ENCODE peak calls at places on chromosomes 11 and 22, in four cellular contexts. Y is cardiac fibroblast; I is naive thymus-derived CD4-positive, alpha-beta T cell; N is choroid plexus epithelial cell. H is an unnamed sample.
A peak's percentile ranks its signal among the peaks of the same experiment; 100 is the strongest.

GRCh38 chr22:30843245-30843644 is 125.3 kb downstream of the MORC2 start:
- DNase-seq in Y (peak; percentile 51), I (no peak), N (no peak), H (no peak)

GRCh38 chr11:67504023-67504949 is 877 bp downstream of the PITPNM1 start:
- DNase-seq in Y (peak; percentile 22), I (no peak), N (peak; percentile 52), H (no peak)

GRCh38 chr11:71340076-71340606 is 87.8 kb upstream of the SHANK2 start:
- DNase-seq in Y (no peak), I (no peak), N (no peak), H (no peak)

GRCh38 chr11:62677160-62677559 is 1.7 kb downstream of the UBXN1 start:
- DNase-seq in Y (no peak), I (no peak), N (no peak), H (no peak)

GRCh38 chr11:5007561-5007960 is 12.9 kb downstream of the OR51L1 start:
- DNase-seq in Y (peak; percentile 17), I (no peak), N (peak; percentile 2), H (no peak)

GRCh38 chr22:27244328-27244727 is 557.2 kb downstream of the MN1 start:
- DNase-seq in Y (no peak), I (no peak), N (no peak), H (no peak)

GRCh38 chr11:19633276-19633675 is 79.4 kb upstream of the NAV2 start:
- DNase-seq in Y (no peak), I (no peak), N (peak; percentile 41), H (no peak)

GRCh38 chr11:65975771-65976170 is 14.2 kb downstream of the SART1 start:
- DNase-seq in Y (no peak), I (no peak), N (no peak), H (no peak)

GRCh38 chr11:84437129-84438123 is 1151.3 kb upstream of the CCDC90B start:
- DNase-seq in Y (no peak), I (no peak), N (no peak), H (no peak)

GRCh38 chr11:61747389-61748285 is 4.8 kb upstream of the MYRF start:
- DNase-seq in Y (peak; percentile 71), I (no peak), N (peak; percentile 79), H (peak; percentile 39)

GRCh38 chr11:111571829-111572501 is 30.3 kb upstream of the SIK2 start:
- DNase-seq in Y (no peak), I (no peak), N (peak; percentile 36), H (no peak)

GRCh38 chr11:41498726-41499125 is 39.3 kb upstream of the LRRC4C start:
- DNase-seq in Y (peak; percentile 47), I (no peak), N (peak; percentile 17), H (no peak)

GRCh38 chr11:70788247-70789022 is 390.1 kb downstream of the CTTN start:
- DNase-seq in Y (peak; percentile 83), I (no peak), N (peak; percentile 81), H (no peak)

GRCh38 chr11:96275807-96276594 is 67.0 kb downstream of the MAML2 start:
- DNase-seq in Y (no peak), I (no peak), N (peak; percentile 56), H (no peak)

GRCh38 chr11:102604875-102605274 is 20.3 kb downstream of the MMP20 start:
- DNase-seq in Y (no peak), I (no peak), N (no peak), H (no peak)

GRCh38 chr11:78525720-78526119 is 48.9 kb downstream of the NARS2 start:
- DNase-seq in Y (no peak), I (no peak), N (peak; percentile 8), H (no peak)

GRCh38 chr11:117273550-117274289 is 17.4 kb upstream of the BACE1-AS start:
- DNase-seq in Y (peak; percentile 94), I (no peak), N (peak; percentile 92), H (no peak)

GRCh38 chr11:74696932-74697687 is 34.1 kb downstream of the CHRDL2 start:
- DNase-seq in Y (peak; percentile 88), I (no peak), N (peak; percentile 95), H (no peak)

GRCh38 chr22:36010913-36011312 is 17.7 kb downstream of the RBFOX2 start:
- DNase-seq in Y (peak; percentile 87), I (no peak), N (peak; percentile 78), H (no peak)

GRCh38 chr11:128911239-128911638 is 20.1 kb downstream of the KCNJ5 start:
- DNase-seq in Y (no peak), I (no peak), N (no peak), H (no peak)

GRCh38 chr22:44330727-44331660 is 18.2 kb upstream of the SHISAL1 start:
- DNase-seq in Y (no peak), I (no peak), N (no peak), H (no peak)

GRCh38 chr11:106473089-106473722 is 395.7 kb downstream of the AASDHPPT start:
- DNase-seq in Y (peak; percentile 72), I (no peak), N (peak; percentile 44), H (no peak)

GRCh38 chr22:17518379-17518778 is 44.9 kb upstream of the SLC25A18 start:
- DNase-seq in Y (no peak), I (no peak), N (no peak), H (no peak)

GRCh38 chr22:20656902-20657836 is 116.7 kb upstream of the SERPIND1 start:
- DNase-seq in Y (peak; percentile 7), I (no peak), N (peak; percentile 5), H (no peak)

GRCh38 chr22:25350551-25350971 is 131.1 kb downstream of the CRYBB2 start:
- DNase-seq in Y (no peak), I (no peak), N (no peak), H (no peak)

GRCh38 chr11:45102810-45103621 is 43.4 kb upstream of the PRDM11 start:
- DNase-seq in Y (peak; percentile 91), I (peak; percentile 56), N (peak; percentile 90), H (peak; percentile 69)

GRCh38 chr11:132200303-132200936 is 830.0 kb downstream of the NTM start:
- DNase-seq in Y (no peak), I (no peak), N (no peak), H (no peak)

GRCh38 chr11:34600339-34601084 is 20.4 kb upstream of the EHF start:
- DNase-seq in Y (no peak), I (no peak), N (no peak), H (no peak)

GRCh38 chr11:2917842-2918490 is 11.3 kb downstream of the PHLDA2 start:
- DNase-seq in Y (no peak), I (no peak), N (no peak), H (no peak)

GRCh38 chr11:78147807-78148206 is 8.4 kb upstream of the ALG8 start:
- DNase-seq in Y (no peak), I (no peak), N (no peak), H (no peak)

GRCh38 chr11:125001073-125001764 is 47.2 kb downstream of the CCDC15 start:
- DNase-seq in Y (no peak), I (no peak), N (peak; percentile 36), H (no peak)

GRCh38 chr11:10461276-10461790 is 6.3 kb downstream of the AMPD3 start:
- DNase-seq in Y (no peak), I (no peak), N (no peak), H (no peak)

GRCh38 chr11:78190871-78191538 is 2.3 kb downstream of the USP35 start:
- DNase-seq in Y (no peak), I (no peak), N (no peak), H (no peak)

GRCh38 chr11:26677566-26677965 is 44.3 kb downstream of the SLC5A12 start:
- DNase-seq in Y (peak; percentile 43), I (no peak), N (no peak), H (no peak)

DNA sequence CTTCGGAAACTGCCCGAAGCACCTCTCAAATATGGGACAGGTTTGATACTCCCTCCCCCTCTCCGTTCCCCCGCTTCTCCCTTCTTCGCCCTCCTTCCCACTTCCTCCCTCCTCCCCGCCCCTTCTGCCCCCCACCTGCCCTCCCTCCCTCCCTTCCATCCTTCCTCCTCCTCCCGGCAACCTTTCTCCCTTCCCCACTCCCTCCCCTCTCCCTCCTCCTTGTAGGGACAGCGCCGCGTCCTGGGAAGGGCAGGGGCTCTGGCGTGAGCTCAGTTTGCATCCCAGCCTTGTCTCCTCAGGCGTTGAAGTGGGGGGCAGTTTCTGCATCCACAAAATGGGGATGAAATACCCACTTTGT is 6.1 kb upstream of the NFAM1 start:
- DNase-seq in Y (no peak), I (no peak), N (no peak), H (no peak)
- H3K4me3 ChIP-seq in Y (no peak overlapping the region), I (no peak overlapping the region), N (no peak overlapping the region), H (no peak overlapping the region)

GRCh38 chr11:119334173-119334930 is at the start of gene RNF26:
- DNase-seq in Y (peak; percentile 99), I (peak; percentile 95), N (peak; percentile 99), H (peak; percentile 98)

GRCh38 chr11:119336744-119337469 is 2.6 kb downstream of the RNF26 start:
- DNase-seq in Y (no peak), I (no peak), N (no peak), H (no peak)

GRCh38 chr11:119335091-119335654 is 846 bp downstream of the RNF26 start:
- DNase-seq in Y (no peak), I (no peak), N (no peak), H (no peak)

GRCh38 chr11:119337581-119338317 is 2.9 kb downstream of the C1QTNF5 start:
- DNase-seq in Y (peak; percentile 21), I (no peak), N (no peak), H (no peak)

DNA sequence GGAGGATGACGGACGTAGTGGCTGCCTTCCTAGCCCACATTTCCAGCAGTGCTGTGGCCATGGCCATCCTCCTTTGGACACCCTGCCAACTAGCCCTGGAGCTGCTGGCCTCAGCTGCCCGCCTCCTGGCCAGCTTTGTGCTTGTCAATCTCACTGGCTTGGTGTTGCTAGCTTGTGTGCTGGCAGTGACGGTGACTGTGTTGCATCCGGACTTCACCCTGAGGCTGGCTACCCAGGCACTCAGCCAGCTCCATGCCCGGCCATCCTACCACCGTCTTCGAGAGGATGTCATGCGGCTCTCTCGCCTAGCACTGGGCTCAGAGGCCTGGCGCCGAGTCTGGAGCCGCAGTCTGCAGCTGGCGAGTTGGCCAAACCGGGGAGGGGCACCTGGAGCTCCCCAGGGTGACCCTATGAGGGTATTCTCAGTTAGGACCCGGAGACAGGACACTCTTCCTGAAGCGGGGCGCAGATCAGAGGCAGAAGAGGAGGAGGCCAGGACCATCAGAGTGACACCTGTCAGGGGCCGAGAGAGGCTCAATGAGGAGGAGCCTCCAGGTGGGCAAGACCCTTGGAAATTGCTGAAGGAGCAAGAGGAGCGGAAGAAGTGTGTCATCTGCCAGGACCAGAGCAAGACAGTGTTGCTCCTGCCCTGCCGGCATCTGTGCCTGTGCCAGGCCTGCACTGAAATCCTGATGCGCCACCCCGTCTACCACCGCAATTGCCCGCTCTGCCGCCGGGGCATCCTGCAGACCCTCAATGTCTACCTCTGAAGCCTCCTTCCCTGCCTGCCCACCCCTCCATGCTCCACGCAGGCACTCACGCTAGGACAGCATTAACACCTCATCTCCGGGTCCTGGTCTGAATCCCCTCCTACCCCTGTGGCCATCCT is 1.6 kb downstream of the RNF26 start:
- DNase-seq in Y (no peak), I (no peak), N (no peak), H (no peak)
- H3K4me3 ChIP-seq in Y (peak overlapping the region; percentile 96), I (no peak overlapping the region), N (no peak overlapping the region), H (no peak overlapping the region)

DNA sequence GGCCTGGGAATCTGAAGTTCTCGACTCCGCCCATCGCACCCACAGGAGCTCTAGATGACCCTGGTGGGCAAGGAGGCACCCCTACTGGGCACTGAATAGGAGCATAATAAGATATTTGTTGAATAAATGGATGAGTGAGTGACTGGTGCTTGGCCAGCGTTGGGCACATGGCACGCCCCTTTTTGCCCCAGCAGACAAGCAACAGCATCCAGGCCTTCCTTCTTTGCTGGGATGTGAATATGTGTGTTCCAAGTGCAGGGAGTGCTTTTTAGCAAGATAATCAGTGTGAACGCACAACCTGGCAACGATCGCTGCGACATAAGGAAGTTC is 450 bp upstream of the CELF1 start:
- DNase-seq in Y (no peak), I (no peak), N (peak; percentile 31), H (no peak)
- H3K4me3 ChIP-seq in Y (peak overlapping the region; percentile 52), I (peak overlapping the region; percentile 62), N (peak overlapping the region; percentile 97), H (peak overlapping the region; percentile 98)

GRCh38 chr11:94304559-94304958 is at the start of gene IZUMO1R:
- DNase-seq in Y (no peak), I (no peak), N (no peak), H (no peak)
- H3K4me3 ChIP-seq in Y (no peak within 1 kb of the TSS), I (no peak within 1 kb of the TSS), N (no peak within 1 kb of the TSS), H (no peak within 1 kb of the TSS)